ENCODE peak calls at places on chromosomes 2 and 18, in seven cellular contexts. T, W, B, X, D, M and P are unnamed samples.

GRCh38 chr2:201175971-201176570 is 6.9 kb upstream of the CASP10 start:
- DNase-seq in T (no peak), W (peak; percentile 32), B (no peak), X (no peak), D (no peak), M (no peak), P (no peak)

GRCh38 chr2:159124441-159124911 is 156.0 kb downstream of the TANC1 start:
- DNase-seq in T (no peak), W (no peak), B (peak; percentile 99), X (peak; percentile 75), D (peak; percentile 93), M (peak; percentile 86), P (no peak)

GRCh38 chr2:64233396-64233922 is 89.2 kb upstream of the PELI1 start:
- DNase-seq in T (no peak), W (no peak), B (no peak), X (no peak), D (no peak), M (no peak), P (no peak)

GRCh38 chr2:101754613-101755012 is 57.1 kb downstream of the MAP4K4 start:
- DNase-seq in T (no peak), W (no peak), B (peak; percentile 79), X (no peak), D (peak; percentile 45), M (peak; percentile 68), P (no peak)

GRCh38 chr2:24919100-24919976 is 699 bp downstream of the ADCY3 start:
- DNase-seq in T (no peak), W (no peak), B (peak; percentile 11), X (no peak), D (peak; percentile 40), M (peak; percentile 48), P (peak; percentile 83)

GRCh38 chr18:13800505-13801259 is 23.3 kb upstream of the MC5R start:
- DNase-seq in T (peak; percentile 62), W (peak; percentile 59), B (peak; percentile 44), X (peak; percentile 55), D (peak; percentile 42), M (no peak), P (peak; percentile 82)

GRCh38 chr18:69895081-69896047 is 52.3 kb downstream of the CD226 start:
- DNase-seq in T (no peak), W (no peak), B (no peak), X (no peak), D (no peak), M (no peak), P (no peak)

GRCh38 chr2:24199968-24200590 is 25.2 kb downstream of the FAM228A start:
- DNase-seq in T (no peak), W (no peak), B (peak; percentile 8), X (no peak), D (peak; percentile 7), M (no peak), P (no peak)

GRCh38 chr2:58545300-58546280 is 304.5 kb upstream of the FANCL start:
- DNase-seq in T (no peak), W (no peak), B (no peak), X (no peak), D (no peak), M (no peak), P (no peak)

GRCh38 chr2:58539973-58540372 is 298.8 kb upstream of the FANCL start:
- DNase-seq in T (no peak), W (no peak), B (no peak), X (no peak), D (no peak), M (no peak), P (peak; percentile 30)

GRCh38 chr2:58541511-58541910 is 300.4 kb upstream of the FANCL start:
- DNase-seq in T (no peak), W (no peak), B (no peak), X (no peak), D (no peak), M (no peak), P (no peak)

GRCh38 chr2:58535994-58536393 is 294.9 kb upstream of the FANCL start:
- DNase-seq in T (no peak), W (no peak), B (no peak), X (no peak), D (no peak), M (no peak), P (no peak)

DNA sequence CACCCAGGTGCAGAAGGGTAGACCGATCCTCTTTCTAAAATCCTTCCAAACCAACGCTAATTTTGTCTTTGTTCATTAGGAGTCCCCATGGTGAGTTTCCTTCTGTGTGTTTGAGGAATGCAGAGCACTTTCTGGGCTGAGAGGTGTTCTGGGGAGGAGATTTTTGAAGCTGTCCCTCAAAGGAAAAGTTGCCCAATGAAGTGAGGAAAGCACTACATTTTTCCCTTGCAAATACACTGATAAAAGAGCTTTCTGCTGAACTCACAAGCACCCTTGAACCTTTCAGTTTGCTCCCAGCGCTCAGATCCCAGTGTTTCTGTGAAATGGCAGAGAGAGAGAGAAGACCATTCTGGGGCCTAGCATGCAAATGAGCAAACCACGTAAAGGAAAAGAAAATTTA is 299.6 kb upstream of the FANCL start:
- DNase-seq in T (no peak), W (no peak), B (no peak), X (no peak), D (no peak), M (no peak), P (peak; percentile 13)
- H3K4me3 ChIP-seq in T (no peak overlapping the region), W (no peak overlapping the region), B (no peak overlapping the region), X (no peak overlapping the region), D (no peak overlapping the region), M (no peak overlapping the region), P (no peak overlapping the region)

GRCh38 chr2:149015926-149016563 is 22.5 kb upstream of the LYPD6B start:
- DNase-seq in T (no peak), W (no peak), B (no peak), X (no peak), D (no peak), M (no peak), P (no peak)
- H3K36me3 ChIP-seq in T (no peaks in the 10 kb centered on the region), W (no peaks in the 10 kb centered on the region), B (no peaks in the 10 kb centered on the region), X (no peaks in the 10 kb centered on the region), D (no peaks in the 10 kb centered on the region), M (no peaks in the 10 kb centered on the region), P (peaks cover 14% of the 10 kb centered on the region)

DNA sequence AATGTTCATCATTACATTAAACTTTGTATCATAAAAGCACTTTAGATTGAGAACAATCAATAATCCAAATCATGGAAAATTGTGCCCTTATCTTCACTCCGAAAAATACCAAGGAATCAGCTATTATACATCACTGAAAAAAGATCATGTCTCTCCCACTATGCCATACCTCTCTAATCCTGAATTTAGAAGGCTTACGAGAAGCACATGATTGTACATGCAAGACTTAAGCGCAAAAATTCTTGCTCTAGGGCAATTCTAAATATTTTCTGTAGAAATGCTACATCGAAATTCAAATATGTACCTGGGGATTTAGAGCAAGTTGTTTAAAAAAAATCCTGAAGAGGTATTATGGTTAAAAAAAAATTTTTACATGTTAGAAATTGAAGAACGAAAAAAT is 1.3 kb downstream of the CYTIP start:
- DNase-seq in T (no peak), W (no peak), B (no peak), X (no peak), D (no peak), M (no peak), P (no peak)
- H3K4me3 ChIP-seq in T (peak overlapping the region; percentile 36), W (no peak overlapping the region), B (no peak overlapping the region), X (no peak overlapping the region), D (no peak overlapping the region), M (no peak overlapping the region), P (no peak overlapping the region)

GRCh38 chr18:22943847-22944246 is 10.7 kb downstream of the RBBP8 start:
- DNase-seq in T (no peak), W (no peak), B (no peak), X (no peak), D (no peak), M (no peak), P (no peak)

GRCh38 chr18:22934789-22935188 is 1.7 kb downstream of the RBBP8 start:
- DNase-seq in T (no peak), W (no peak), B (no peak), X (no peak), D (no peak), M (no peak), P (no peak)

GRCh38 chr18:22935431-22935830 is 2.3 kb downstream of the RBBP8 start:
- DNase-seq in T (no peak), W (no peak), B (no peak), X (no peak), D (no peak), M (no peak), P (no peak)

GRCh38 chr18:22936515-22936914 is 3.4 kb downstream of the RBBP8 start:
- DNase-seq in T (no peak), W (no peak), B (no peak), X (no peak), D (no peak), M (no peak), P (no peak)

GRCh38 chr18:22939649-22940048 is 6.5 kb downstream of the RBBP8 start:
- DNase-seq in T (no peak), W (no peak), B (no peak), X (no peak), D (no peak), M (no peak), P (no peak)
- H3K36me3 ChIP-seq in T (no peaks in the 10 kb centered on the region), W (peaks cover 10% of the 10 kb centered on the region), B (no peaks in the 10 kb centered on the region), X (peaks cover 16% of the 10 kb centered on the region), D (no peaks in the 10 kb centered on the region), M (no peaks in the 10 kb centered on the region), P (peaks cover 4% of the 10 kb centered on the region)

GRCh38 chr18:3666526-3667254 is 216.7 kb downstream of the TGIF1 start:
- DNase-seq in T (no peak), W (no peak), B (no peak), X (no peak), D (no peak), M (no peak), P (no peak)

GRCh38 chr18:3667255-3668137 is 217.5 kb downstream of the TGIF1 start:
- DNase-seq in T (no peak), W (no peak), B (no peak), X (no peak), D (no peak), M (no peak), P (no peak)

GRCh38 chr18:3664563-3665178 is 214.7 kb downstream of the TGIF1 start:
- DNase-seq in T (no peak), W (no peak), B (peak; percentile 50), X (no peak), D (peak; percentile 13), M (no peak), P (no peak)

GRCh38 chr18:3665187-3665586 is 215.2 kb downstream of the TGIF1 start:
- DNase-seq in T (no peak), W (no peak), B (no peak), X (no peak), D (no peak), M (no peak), P (no peak)

GRCh38 chr18:3665780-3666525 is 216.0 kb downstream of the TGIF1 start:
- DNase-seq in T (peak; percentile 75), W (peak; percentile 90), B (peak; percentile 81), X (peak; percentile 95), D (peak; percentile 94), M (peak; percentile 78), P (peak; percentile 85)
- H3K4me3 ChIP-seq in T (peak overlapping the region; percentile 53), W (peak overlapping the region; percentile 22), B (no peak overlapping the region), X (no peak overlapping the region), D (peak overlapping the region; percentile 21), M (peak overlapping the region; percentile 45), P (no peak overlapping the region)

DNA sequence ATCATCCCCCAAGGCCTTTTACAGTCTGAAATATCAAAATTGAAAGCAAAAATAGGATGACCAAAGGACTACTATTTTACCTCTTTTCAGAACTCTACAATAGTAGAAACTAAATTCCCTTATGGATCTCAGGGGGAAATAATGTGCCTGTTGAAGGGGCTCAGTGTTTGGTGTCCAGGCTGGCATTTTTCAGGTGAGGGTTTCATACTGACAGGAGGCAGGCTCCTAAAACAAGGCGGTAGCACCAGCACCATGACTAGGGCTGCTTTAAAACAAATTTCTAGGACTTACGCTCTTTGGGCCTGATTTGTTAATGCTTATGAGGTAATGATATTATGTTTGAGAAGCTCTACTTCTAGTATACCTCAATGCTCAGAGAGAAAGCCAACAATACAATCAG is 5.2 kb upstream of the BOLA3 start:
- DNase-seq in T (no peak), W (no peak), B (no peak), X (no peak), D (no peak), M (no peak), P (no peak)
- H3K36me3 ChIP-seq in T (peaks cover 59% of the 10 kb centered on the region), W (peaks cover 6% of the 10 kb centered on the region), B (peaks cover 10% of the 10 kb centered on the region), X (peaks cover 20% of the 10 kb centered on the region), D (peaks cover 43% of the 10 kb centered on the region), M (peaks cover 28% of the 10 kb centered on the region), P (peaks cover 8% of the 10 kb centered on the region)